ENCODE peak calls at places on chromosomes 1 and 21, in six cellular contexts. H, O, W, M, A and F are unnamed samples.

GRCh38 chr21:24225432-24225831 is 1381.8 kb downstream of the MRPL39 start:
- DNase-seq in H (no peak), O (no peak), W (no peak), M (no peak), A (no peak), F (no peak)

GRCh38 chr1:100347009-100347966 is 5.0 kb upstream of the CDC14A start:
- DNase-seq in H (no peak), O (peak), W (peak), M (no peak), A (no peak), F (peak)

GRCh38 chr1:3322440-3323020 is 131.9 kb upstream of the ARHGEF16 start:
- DNase-seq in H (no peak), O (no peak), W (no peak), M (no peak), A (no peak), F (no peak)

GRCh38 chr21:29481081-29481480 is 182.4 kb downstream of the BACH1 start:
- DNase-seq in H (no peak), O (no peak), W (no peak), M (no peak), A (no peak), F (no peak)

GRCh38 chr1:2628191-2628932 is 4.5 kb downstream of the MMEL1 start:
- DNase-seq in H (no peak), O (no peak), W (no peak), M (no peak), A (no peak), F (no peak)

GRCh38 chr1:27049127-27049526 is 36.5 kb upstream of the TENT5B start:
- DNase-seq in H (no peak), O (no peak), W (no peak), M (no peak), A (no peak), F (no peak)

GRCh38 chr1:63454269-63454668 is 68.8 kb downstream of the ITGB3BP start:
- DNase-seq in H (no peak), O (peak), W (no peak), M (no peak), A (peak), F (peak)

GRCh38 chr1:86648255-86648654 is 56.1 kb upstream of the SH3GLB1 start:
- DNase-seq in H (no peak), O (peak), W (no peak), M (no peak), A (no peak), F (peak)

GRCh38 chr1:44543064-44543815 is 131.0 kb downstream of the TMEM53 start:
- DNase-seq in H (no peak), O (no peak), W (peak), M (no peak), A (no peak), F (peak)

GRCh38 chr21:39630191-39630591 is 17.5 kb downstream of the B3GALT5 start:
- DNase-seq in H (peak), O (no peak), W (no peak), M (no peak), A (no peak), F (no peak)

GRCh38 chr1:12581179-12581578 is 36.8 kb downstream of the DHRS3 start:
- DNase-seq in H (no peak), O (no peak), W (no peak), M (no peak), A (no peak), F (no peak)

GRCh38 chr1:41046347-41046775 is 24.8 kb upstream of the SLFNL1 start:
- DNase-seq in H (no peak), O (no peak), W (no peak), M (no peak), A (no peak), F (no peak)

GRCh38 chr1:6621429-6622391 is 3.0 kb upstream of the THAP3 start:
- DNase-seq in H (no peak), O (no peak), W (no peak), M (no peak), A (no peak), F (no peak)

GRCh38 chr1:41918450-41919043 is at the start of gene HIVEP3:
- DNase-seq in H (peak), O (peak), W (no peak), M (no peak), A (no peak), F (no peak)

GRCh38 chr1:38064232-38064903 is 17.8 kb upstream of the POU3F1 start:
- DNase-seq in H (no peak), O (no peak), W (peak), M (no peak), A (no peak), F (no peak)

GRCh38 chr1:228494970-228495853 is 8.0 kb downstream of the RNF187 start:
- DNase-seq in H (no peak), O (no peak), W (no peak), M (no peak), A (no peak), F (no peak)
- TF ChIP-seq POLR2A in H (no peak), O (no peak), W (peak), M (peak), A (no peak), F (no peak)

GRCh38 chr1:109783436-109783835 is 19.7 kb upstream of the EPS8L3 start:
- DNase-seq in H (peak), O (peak), W (no peak), M (no peak), A (no peak), F (no peak)

GRCh38 chr1:109786107-109786470 is 22.4 kb upstream of the EPS8L3 start:
- DNase-seq in H (no peak), O (no peak), W (no peak), M (no peak), A (no peak), F (no peak)

GRCh38 chr1:109785446-109786106 is 21.9 kb upstream of the EPS8L3 start:
- DNase-seq in H (no peak), O (no peak), W (no peak), M (no peak), A (no peak), F (no peak)

GRCh38 chr1:109782927-109783326 is 19.2 kb upstream of the EPS8L3 start:
- DNase-seq in H (no peak), O (no peak), W (no peak), M (no peak), A (no peak), F (no peak)

GRCh38 chr1:109784551-109785252 is 21.0 kb upstream of the EPS8L3 start:
- DNase-seq in H (no peak), O (no peak), W (no peak), M (no peak), A (no peak), F (no peak)
- TF ChIP-seq MYC in H (no peak), O (no peak), W (no peak), M (no peak), A (no peak), F (no peak)

GRCh38 chr1:39408641-39409054 is 82.8 kb upstream of the BMP8A start:
- DNase-seq in H (peak), O (peak), W (peak), M (peak), A (peak), F (peak)

GRCh38 chr1:39406533-39407478 is 84.6 kb upstream of the BMP8A start:
- DNase-seq in H (no peak), O (peak), W (no peak), M (no peak), A (peak), F (no peak)

GRCh38 chr1:39409055-39409816 is 82.2 kb upstream of the BMP8A start:
- DNase-seq in H (no peak), O (peak), W (no peak), M (no peak), A (peak), F (peak)

GRCh38 chr1:39407496-39407888 is 83.9 kb upstream of the BMP8A start:
- DNase-seq in H (no peak), O (no peak), W (no peak), M (no peak), A (no peak), F (no peak)

DNA sequence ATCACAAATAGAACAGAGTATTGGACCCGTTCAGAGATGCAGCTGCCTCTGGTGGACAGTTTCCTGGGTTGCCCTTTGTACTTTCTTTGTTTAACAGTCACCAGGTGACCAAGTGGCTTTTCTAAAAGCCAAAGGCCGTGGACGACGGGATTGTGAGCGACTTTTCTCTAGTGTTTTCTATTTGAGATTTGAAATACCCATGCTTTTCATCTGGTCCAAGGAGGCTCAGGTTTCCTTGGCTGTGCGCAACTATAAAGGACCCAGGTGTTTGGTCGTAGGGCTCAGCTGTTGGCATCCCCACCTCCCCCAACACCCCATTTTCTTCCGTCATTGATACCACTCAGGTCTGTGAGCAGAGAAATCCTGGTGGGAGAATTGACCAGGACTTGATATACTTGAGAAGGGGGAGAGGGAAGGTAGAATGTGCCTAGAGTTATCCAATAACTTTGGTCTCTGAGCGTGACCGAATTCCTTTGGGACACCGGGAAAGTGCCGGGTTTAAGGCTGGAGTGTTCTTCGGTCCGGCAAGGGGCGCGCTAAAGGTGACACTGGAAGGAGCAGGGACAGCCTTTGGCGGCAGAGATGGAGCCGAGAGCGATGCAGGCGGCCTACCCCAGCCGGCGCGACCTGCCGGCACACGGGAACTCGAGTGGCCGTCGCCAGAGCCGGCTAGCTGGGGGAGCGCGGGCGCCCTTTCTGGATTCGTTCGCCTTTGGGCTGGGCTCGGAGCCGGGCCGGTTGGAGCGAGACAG is 83.4 kb upstream of the BMP8A start:
- DNase-seq in H (no peak), O (no peak), W (no peak), M (no peak), A (peak), F (no peak)
- TF ChIP-seq POLR2A in H (no peak), O (no peak), W (no peak), M (no peak), A (peak), F (no peak)

GRCh38 chr1:98677288-98677687 is 15.8 kb downstream of the SNX7 start:
- DNase-seq in H (no peak), O (no peak), W (no peak), M (no peak), A (no peak), F (no peak)

GRCh38 chr1:98672184-98672583 is 10.7 kb downstream of the SNX7 start:
- DNase-seq in H (no peak), O (no peak), W (no peak), M (no peak), A (no peak), F (no peak)

GRCh38 chr1:98669355-98670296 is 8.1 kb downstream of the SNX7 start:
- DNase-seq in H (no peak), O (no peak), W (no peak), M (no peak), A (no peak), F (no peak)

GRCh38 chr1:98668733-98669132 is 7.2 kb downstream of the SNX7 start:
- DNase-seq in H (no peak), O (no peak), W (no peak), M (no peak), A (no peak), F (no peak)

GRCh38 chr1:98674075-98674781 is 12.7 kb downstream of the SNX7 start:
- DNase-seq in H (no peak), O (no peak), W (no peak), M (no peak), A (no peak), F (no peak)
- TF ChIP-seq MYC in H (no peak), O (no peak), W (no peak), M (no peak), A (no peak), F (no peak)

DNA sequence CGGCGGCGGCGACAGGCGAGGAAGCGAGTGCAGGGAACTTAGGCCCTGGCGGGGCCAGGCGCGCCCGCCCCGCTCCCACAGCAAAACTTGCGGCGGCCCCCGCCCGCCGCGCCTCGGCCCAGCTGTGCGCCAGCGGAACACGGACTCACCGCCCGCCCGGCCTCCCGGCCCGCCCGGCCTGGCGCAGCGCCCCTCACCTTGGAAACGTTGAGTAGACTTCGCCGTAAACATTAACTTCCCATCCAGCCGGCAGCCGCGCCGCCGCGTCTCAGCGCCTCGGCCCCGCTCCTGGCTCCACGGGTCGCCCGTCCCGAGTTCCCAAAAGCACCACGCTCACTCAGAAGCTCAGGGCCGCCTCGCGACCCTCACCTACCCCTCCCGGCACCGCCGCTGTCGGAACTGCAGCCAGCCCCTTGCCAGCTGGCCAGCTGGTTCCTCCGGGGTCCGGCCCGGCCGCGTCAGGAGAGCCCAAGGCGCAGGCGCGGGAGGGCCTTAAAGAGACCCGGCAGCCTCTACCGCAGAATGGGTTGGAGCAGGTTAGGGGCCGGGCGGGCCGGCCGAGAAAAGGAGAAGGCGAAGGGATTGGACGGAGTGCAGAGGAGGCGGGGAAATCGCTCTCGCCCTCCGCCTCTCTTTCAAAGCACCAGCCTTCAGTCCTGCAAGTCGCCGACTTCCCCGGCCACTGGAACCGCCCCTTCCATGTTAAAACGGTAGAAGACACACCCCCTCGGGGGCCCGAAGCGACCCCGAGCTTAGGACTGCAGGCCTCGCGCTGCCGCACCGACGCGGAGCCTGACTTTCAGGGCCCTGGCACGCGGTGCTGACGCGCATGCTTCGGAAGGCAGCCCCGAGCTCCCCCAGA is at the start of gene EVI5:
- DNase-seq in H (peak), O (peak), W (peak), M (peak), A (peak), F (peak)
- TF ChIP-seq POLR2A in H (peak), O (peak), W (peak), M (peak), A (peak), F (peak)

GRCh38 chr1:156233421-156234127 is 8.4 kb upstream of the BGLAP start:
- DNase-seq in H (no peak), O (no peak), W (no peak), M (no peak), A (no peak), F (no peak)
- TF ChIP-seq MYC in H (no peak), O (no peak), W (no peak), M (no peak), A (no peak), F (no peak)

DNA sequence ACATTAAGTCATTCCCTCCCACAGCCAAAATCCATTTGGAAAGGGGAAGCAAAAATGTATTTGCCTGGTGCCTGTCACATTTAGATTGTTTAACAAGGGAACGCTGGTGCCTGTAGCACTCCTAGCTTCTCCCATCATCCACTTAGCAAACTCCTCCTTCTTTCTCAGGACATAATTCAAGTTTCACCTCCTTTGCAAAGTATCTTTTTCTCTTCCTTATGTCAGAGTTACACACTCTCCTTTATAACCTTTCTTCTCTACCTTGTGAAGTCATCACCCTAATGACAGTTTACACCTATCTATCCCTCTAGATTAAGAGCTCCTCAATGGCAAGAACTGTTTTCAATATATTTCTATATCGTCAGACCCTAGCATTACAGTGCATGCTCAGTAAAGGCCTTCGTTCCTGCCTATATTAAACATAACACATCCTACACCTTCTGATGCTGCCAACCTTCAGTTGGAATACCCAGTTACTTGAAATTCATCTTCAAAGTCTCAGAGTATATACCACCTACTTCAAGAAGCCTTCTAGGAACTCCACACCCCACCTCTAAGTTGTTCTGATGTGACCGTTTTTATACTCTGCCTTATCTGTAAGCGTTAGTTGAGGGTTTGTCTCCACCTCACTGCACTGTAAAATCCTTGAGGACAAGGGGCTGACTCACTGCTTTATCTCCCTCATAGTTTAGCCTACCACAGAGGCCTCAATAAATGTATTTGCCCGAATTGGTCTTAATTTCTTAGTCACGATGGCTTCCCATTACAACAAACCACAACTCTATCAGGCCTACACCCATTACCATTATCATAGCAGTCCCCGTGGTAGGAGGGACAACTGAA is 1.0 kb upstream of the EPS15 start:
- DNase-seq in H (no peak), O (peak), W (peak), M (no peak), A (no peak), F (no peak)
- TF ChIP-seq POLR2A in H (no peak), O (no peak), W (peak), M (no peak), A (no peak), F (no peak)

DNA sequence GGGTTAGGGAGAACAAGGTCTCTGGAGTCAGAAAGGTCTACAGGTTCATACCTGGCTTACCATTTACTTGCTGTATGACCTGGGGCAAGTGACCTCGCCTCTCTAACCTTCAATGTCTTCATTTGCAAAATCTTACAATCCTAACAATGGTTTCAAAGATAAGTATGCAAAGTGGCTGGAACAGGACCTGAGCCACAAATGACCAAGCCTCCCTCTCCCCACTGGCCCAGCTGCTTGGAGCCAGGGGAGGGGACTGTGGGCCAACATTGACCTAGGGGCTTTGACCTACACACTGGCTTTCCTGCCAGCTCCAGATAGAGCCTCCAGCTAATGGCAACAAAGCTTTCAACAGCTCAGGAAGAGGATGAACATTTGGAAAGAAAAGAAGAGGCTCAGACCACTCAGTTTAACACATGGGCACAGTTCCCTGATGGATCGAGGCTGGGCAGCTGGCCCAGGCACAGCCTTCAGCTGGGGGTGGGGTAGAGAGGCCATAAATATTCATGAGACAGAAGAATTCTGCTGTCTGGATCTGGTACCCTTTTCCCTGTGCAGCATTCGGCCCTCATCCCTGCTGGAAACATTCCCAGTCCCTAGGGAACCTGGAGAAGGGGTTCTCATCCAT is 12.9 kb downstream of the PTAFR start:
- DNase-seq in H (no peak), O (no peak), W (no peak), M (no peak), A (no peak), F (no peak)
- TF ChIP-seq MYC in H (no peak), O (no peak), W (no peak), M (no peak), A (no peak), F (no peak)

GRCh38 chr1:19468397-19468956 is 16.9 kb downstream of the CAPZB start:
- DNase-seq in H (peak), O (no peak), W (peak), M (no peak), A (peak), F (peak)
- TF ChIP-seq POLR2A in H (no peak), O (no peak), W (no peak), M (peak), A (no peak), F (no peak)